ENCODE peak calls at places on chromosomes 7 and 10, in four cellular contexts. J is caudate nucleus, X is AG04450, L is cardiac muscle cell. H is an unnamed sample.

GRCh38 chr7:149494738-149495368 is 2.8 kb downstream of the ZNF746 start:
- DNase-seq in J (no peak), X (peak; percentile 45), L (peak; percentile 72), H (no peak)

GRCh38 chr7:39910108-39910869 is 39.8 kb upstream of the CDK13 start:
- DNase-seq in J (no peak), X (peak; percentile 2), L (peak; percentile 57), H (no peak)

GRCh38 chr7:6554848-6555247 is 3.6 kb upstream of the GRID2IP start:
- DNase-seq in J (no peak), X (no peak), L (no peak), H (no peak)

GRCh38 chr10:132447446-132448247 is 50.6 kb downstream of the PWWP2B start:
- DNase-seq in J (no peak), X (peak; percentile 18), L (peak; percentile 71), H (no peak)

GRCh38 chr7:71245038-71245437 is 113.1 kb downstream of the GALNT17 start:
- DNase-seq in J (peak; percentile 46), X (no peak), L (no peak), H (no peak)

GRCh38 chr7:138663741-138664710 is 37.1 kb downstream of the SVOPL start:
- DNase-seq in J (peak; percentile 8), X (no peak), L (peak; percentile 22), H (no peak)

GRCh38 chr7:52911326-52911725 is 124.1 kb upstream of the POM121L12 start:
- DNase-seq in J (no peak), X (no peak), L (no peak), H (no peak)

GRCh38 chr10:119263966-119264621 is 56.7 kb downstream of the GRK5 start:
- DNase-seq in J (no peak), X (no peak), L (peak; percentile 28), H (no peak)

GRCh38 chr7:91683823-91684222 is 196.7 kb downstream of the MTERF1 start:
- DNase-seq in J (no peak), X (no peak), L (peak; percentile 93), H (no peak)

GRCh38 chr10:48390933-48391845 is 84.7 kb downstream of the MAPK8 start:
- DNase-seq in J (no peak), X (no peak), L (peak; percentile 66), H (no peak)

GRCh38 chr7:7178081-7178480 is 4.3 kb upstream of the C1GALT1 start:
- DNase-seq in J (no peak), X (no peak), L (no peak), H (no peak)

GRCh38 chr10:77949167-77949566 is 22.6 kb upstream of the DLG5 start:
- DNase-seq in J (no peak), X (no peak), L (peak; percentile 29), H (no peak)

GRCh38 chr10:44628921-44629320 is 244.0 kb upstream of the CXCL12 start:
- DNase-seq in J (no peak), X (peak; percentile 56), L (peak; percentile 94), H (no peak)

GRCh38 chr7:125074141-125074540 is 144.5 kb upstream of the POT1 start:
- DNase-seq in J (no peak), X (no peak), L (no peak), H (no peak)

GRCh38 chr7:117090820-117091219 is 137.5 kb downstream of the ST7 start:
- DNase-seq in J (no peak), X (no peak), L (no peak), H (no peak)

GRCh38 chr10:24234784-24235183 is 25.8 kb downstream of the KIAA1217 start:
- DNase-seq in J (no peak), X (no peak), L (no peak), H (no peak)
- H3K27ac ChIP-seq in J (no peak overlapping the region), X (no peak overlapping the region), L (no peak overlapping the region), H (no peak overlapping the region)

GRCh38 chr10:95394161-95394880 is 103.5 kb upstream of the PDLIM1 start:
- DNase-seq in J (no peak), X (no peak), L (no peak), H (no peak)

GRCh38 chr10:95391570-95392249 is 100.9 kb upstream of the PDLIM1 start:
- DNase-seq in J (peak; percentile 26), X (peak; percentile 7), L (peak; percentile 75), H (no peak)

GRCh38 chr10:95392711-95393164 is 101.9 kb upstream of the PDLIM1 start:
- DNase-seq in J (no peak), X (no peak), L (no peak), H (no peak)

GRCh38 chr10:95391164-95391563 is 100.4 kb upstream of the PDLIM1 start:
- DNase-seq in J (no peak), X (no peak), L (no peak), H (no peak)

GRCh38 chr10:95392250-95392584 is 101.4 kb upstream of the PDLIM1 start:
- DNase-seq in J (no peak), X (no peak), L (no peak), H (no peak)
- H3K27ac ChIP-seq in J (peak overlapping the region; percentile 89), X (no peak overlapping the region), L (no peak overlapping the region), H (no peak overlapping the region)

DNA sequence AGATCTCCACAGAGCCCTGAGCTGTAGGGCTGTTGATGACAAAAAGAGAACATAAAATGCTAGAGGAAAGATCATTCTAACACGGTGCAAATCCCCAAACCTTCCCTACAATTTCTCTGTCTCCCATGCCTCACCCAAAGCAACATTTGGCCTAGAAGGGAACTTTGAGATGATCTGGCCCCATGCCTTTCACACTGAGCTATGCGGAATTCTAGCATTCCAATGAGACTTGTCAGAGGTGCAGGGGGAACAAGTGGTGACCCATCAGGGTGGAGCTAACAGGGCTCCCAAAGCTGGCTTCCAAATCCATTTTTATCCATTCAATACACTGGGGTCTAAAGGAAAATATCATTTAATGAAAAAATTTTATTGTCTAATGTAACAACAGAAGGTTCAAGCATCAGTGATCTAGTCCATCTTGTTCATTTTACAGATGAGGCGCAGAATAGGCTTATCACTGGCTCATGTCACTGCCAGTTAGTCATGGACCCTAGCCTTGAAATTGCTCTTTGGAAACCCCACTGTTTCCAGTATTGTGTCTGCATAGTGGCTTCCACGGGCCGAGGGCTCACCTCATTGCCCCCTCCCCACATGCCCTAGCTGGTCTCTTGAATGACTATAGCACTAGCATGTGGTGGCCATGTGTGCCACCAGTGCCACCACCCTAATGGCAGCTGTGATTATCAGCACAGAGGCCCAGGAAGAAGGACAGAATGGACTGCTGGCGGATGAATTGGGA is 1001.0 kb downstream of the LRMDA start:
- DNase-seq in J (no peak), X (peak; percentile 56), L (peak; percentile 85), H (no peak)
- H3K27ac ChIP-seq in J (no peak overlapping the region), X (peak overlapping the region; percentile 49), L (peak overlapping the region; percentile 77), H (no peak overlapping the region)

GRCh38 chr7:131861620-131862346 is 305.4 kb upstream of the PODXL start:
- DNase-seq in J (no peak), X (no peak), L (peak; percentile 65), H (no peak)
- H3K27ac ChIP-seq in J (no peak overlapping the region), X (no peak overlapping the region), L (no peak overlapping the region), H (no peak overlapping the region)

GRCh38 chr7:139931190-139932007 is 102.3 kb downstream of the TBXAS1 start:
- DNase-seq in J (no peak), X (no peak), L (no peak), H (no peak)

GRCh38 chr7:139940866-139941265 is 111.8 kb downstream of the TBXAS1 start:
- DNase-seq in J (no peak), X (no peak), L (peak; percentile 34), H (no peak)

GRCh38 chr7:139937685-139938084 is 108.6 kb downstream of the TBXAS1 start:
- DNase-seq in J (no peak), X (no peak), L (no peak), H (no peak)

GRCh38 chr7:139941866-139942265 is 112.8 kb downstream of the TBXAS1 start:
- DNase-seq in J (no peak), X (no peak), L (no peak), H (no peak)

GRCh38 chr7:139936760-139937310 is 107.8 kb downstream of the TBXAS1 start:
- DNase-seq in J (no peak), X (peak; percentile 62), L (peak; percentile 96), H (no peak)
- H3K27ac ChIP-seq in J (no peak overlapping the region), X (peak overlapping the region; percentile 75), L (no peak overlapping the region), H (no peak overlapping the region)

GRCh38 chr7:16926861-16927260 is 45.1 kb upstream of the AGR3 start:
- DNase-seq in J (no peak), X (no peak), L (no peak), H (no peak)

GRCh38 chr7:16930958-16931357 is 49.2 kb upstream of the AGR3 start:
- DNase-seq in J (no peak), X (no peak), L (no peak), H (no peak)

GRCh38 chr7:16925609-16926008 is 43.8 kb upstream of the AGR3 start:
- DNase-seq in J (no peak), X (no peak), L (no peak), H (no peak)

GRCh38 chr7:16926283-16926682 is 44.5 kb upstream of the AGR3 start:
- DNase-seq in J (no peak), X (no peak), L (peak; percentile 72), H (no peak)

DNA sequence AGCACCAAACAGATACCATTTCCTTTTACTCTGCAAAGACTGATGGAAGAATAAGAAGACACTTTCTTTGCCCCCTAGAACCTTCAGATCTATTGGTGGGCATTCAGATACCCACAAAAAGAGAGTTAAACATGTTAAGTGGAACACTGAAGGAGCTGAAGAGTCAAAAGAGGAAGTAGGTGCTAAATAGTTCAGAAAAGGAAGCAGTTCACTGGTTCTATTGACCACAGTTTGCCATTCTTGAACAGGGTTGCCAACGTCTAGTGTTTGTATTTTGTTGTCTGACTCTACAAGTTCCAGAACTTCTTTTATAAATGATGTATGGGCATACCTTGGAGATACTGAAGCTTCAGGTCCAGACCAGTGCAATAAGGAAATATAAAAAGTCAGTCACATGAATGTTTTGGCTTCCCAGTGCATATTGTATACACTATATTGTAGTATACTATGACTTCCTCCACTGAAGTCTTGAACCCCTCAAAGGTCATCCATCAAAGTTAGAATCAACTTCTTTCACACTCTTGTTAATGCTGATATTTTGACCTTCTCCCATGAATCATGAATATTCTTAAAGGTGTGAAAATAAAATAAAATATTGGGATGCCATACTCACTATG is 47.5 kb upstream of the AGR3 start:
- DNase-seq in J (no peak), X (no peak), L (no peak), H (no peak)
- H3K27ac ChIP-seq in J (no peak overlapping the region), X (no peak overlapping the region), L (no peak overlapping the region), H (no peak overlapping the region)

H was measured in substantia nigra.